ENCODE peak calls at places on chromosomes 5 and 9, in nine cellular contexts. P is H1; G is CD8-positive, alpha-beta T cell; Z is lower lobe of right lung; F is IMR-90; R is mesendoderm; Y is CD8-positive, alpha-beta memory T cell; T is brain microvascular endothelial cell; N is PC-3. O is an unnamed sample. For H3K27me3, the result is how much of the 10 kb centered on the place peaks cover.

GRCh38 chr9:123925161-123925560 is 4.8 kb downstream of the DENND1A start:
- DNase-seq in P (no peak), G (no peak), Z (no peak), F (no peak), R (peak), Y (no peak), T (no peak), N (peak), O (no peak)

GRCh38 chr9:96217358-96217755 is 84.6 kb downstream of the HSD17B3 start:
- DNase-seq in P (no peak), G (no peak), Z (no peak), F (no peak), R (peak), Y (no peak), T (peak), N (no peak), O (peak)

GRCh38 chr5:17312358-17312757 is 94.9 kb downstream of the BASP1 start:
- DNase-seq in P (no peak), G (no peak), Z (no peak), F (no peak), R (no peak), Y (no peak), T (no peak), N (no peak), O (no peak)

GRCh38 chr5:68290260-68290674 is 74.7 kb downstream of the PIK3R1 start:
- DNase-seq in P (no peak), G (no peak), Z (no peak), F (peak), R (no peak), Y (no peak), T (peak), N (no peak), O (peak)

GRCh38 chr5:115098041-115098702 is 71.5 kb downstream of the TRIM36 start:
- DNase-seq in P (no peak), G (no peak), Z (no peak), F (peak), R (peak), Y (peak), T (peak), N (peak), O (peak)

GRCh38 chr9:121325387-121325786 is 44.7 kb downstream of the STOM start:
- DNase-seq in P (no peak), G (no peak), Z (peak), F (no peak), R (no peak), Y (no peak), T (no peak), N (no peak), O (no peak)

GRCh38 chr5:94503677-94504076 is 114.7 kb downstream of the KIAA0825 start:
- DNase-seq in P (no peak), G (no peak), Z (no peak), F (no peak), R (no peak), Y (no peak), T (no peak), N (no peak), O (no peak)

GRCh38 chr5:124289122-124289521 is 457.3 kb downstream of the ZNF608 start:
- DNase-seq in P (no peak), G (no peak), Z (peak), F (no peak), R (no peak), Y (no peak), T (no peak), N (no peak), O (no peak)

GRCh38 chr9:115035872-115036612 is 81.9 kb downstream of the TNC start:
- DNase-seq in P (no peak), G (no peak), Z (no peak), F (peak), R (peak), Y (no peak), T (peak), N (no peak), O (no peak)

GRCh38 chr5:169354263-169354662 is 53.3 kb upstream of the SLIT3 start:
- DNase-seq in P (no peak), G (no peak), Z (no peak), F (peak), R (no peak), Y (no peak), T (peak), N (peak), O (no peak)

GRCh38 chr5:91219141-91219802 is 163.8 kb downstream of the ARRDC3 start:
- DNase-seq in P (no peak), G (no peak), Z (no peak), F (peak), R (no peak), Y (no peak), T (peak), N (peak), O (peak)

GRCh38 chr5:92885950-92886349 is 695.1 kb downstream of the NR2F1-AS1 start:
- DNase-seq in P (peak), G (no peak), Z (no peak), F (no peak), R (peak), Y (no peak), T (no peak), N (no peak), O (no peak)

GRCh38 chr5:73170522-73170921 is 2.5 kb upstream of the TMEM174 start:
- DNase-seq in P (peak), G (no peak), Z (no peak), F (peak), R (peak), Y (peak), T (no peak), N (peak), O (peak)

GRCh38 chr9:35960029-35960655 is 2.2 kb upstream of the OR2S2 start:
- DNase-seq in P (no peak), G (no peak), Z (no peak), F (peak), R (no peak), Y (no peak), T (peak), N (no peak), O (peak)

GRCh38 chr5:117623042-117623815 is 1048.6 kb upstream of the SEMA6A start:
- DNase-seq in P (no peak), G (no peak), Z (no peak), F (peak), R (peak), Y (no peak), T (no peak), N (no peak), O (no peak)

DNA sequence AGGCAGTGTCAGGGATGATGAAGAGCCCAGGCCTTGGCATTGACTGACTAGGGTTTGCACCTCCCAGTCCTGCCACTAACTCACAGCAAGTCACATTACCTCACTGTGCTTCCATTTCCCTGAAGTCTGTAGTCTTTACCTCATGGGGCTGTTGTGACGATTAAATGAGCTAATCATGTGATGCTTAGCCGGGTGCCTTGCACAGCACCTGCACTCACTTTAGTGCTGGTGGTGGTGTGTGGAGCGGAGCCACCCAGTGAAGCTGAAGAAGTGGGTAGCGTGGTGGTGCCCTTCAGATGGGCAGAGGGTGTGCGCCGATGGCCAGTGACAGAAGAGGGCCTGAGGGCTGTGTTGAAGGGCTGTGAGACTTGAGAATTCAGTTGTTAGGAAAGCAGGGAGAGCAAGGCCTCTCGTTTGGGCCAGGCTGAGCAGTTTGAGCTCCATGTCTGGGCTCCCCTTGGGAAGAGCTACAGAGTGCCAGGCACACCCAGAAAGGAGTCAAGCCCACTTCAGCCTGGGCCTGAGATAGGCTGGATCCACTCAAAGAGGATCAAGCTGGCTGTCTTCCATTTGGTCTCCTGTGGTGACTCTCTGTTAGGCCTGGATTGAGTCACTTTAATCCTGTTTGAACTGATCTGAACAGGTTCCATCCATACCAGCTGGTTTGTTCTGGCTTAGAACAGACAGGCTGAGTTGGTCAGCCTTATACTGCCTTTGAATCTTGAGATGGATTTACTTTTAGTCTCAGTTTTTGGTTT is 42.5 kb downstream of the RALGPS1 start:
- DNase-seq in P (no peak), G (no peak), Z (no peak), F (peak), R (peak), Y (no peak), T (peak), N (peak), O (no peak)
- H3K27ac ChIP-seq in P (no peak), G (no peak), Z (no peak), F (peak), R (no peak), Y (no peak), T (no peak), N (peak), O (no peak)

DNA sequence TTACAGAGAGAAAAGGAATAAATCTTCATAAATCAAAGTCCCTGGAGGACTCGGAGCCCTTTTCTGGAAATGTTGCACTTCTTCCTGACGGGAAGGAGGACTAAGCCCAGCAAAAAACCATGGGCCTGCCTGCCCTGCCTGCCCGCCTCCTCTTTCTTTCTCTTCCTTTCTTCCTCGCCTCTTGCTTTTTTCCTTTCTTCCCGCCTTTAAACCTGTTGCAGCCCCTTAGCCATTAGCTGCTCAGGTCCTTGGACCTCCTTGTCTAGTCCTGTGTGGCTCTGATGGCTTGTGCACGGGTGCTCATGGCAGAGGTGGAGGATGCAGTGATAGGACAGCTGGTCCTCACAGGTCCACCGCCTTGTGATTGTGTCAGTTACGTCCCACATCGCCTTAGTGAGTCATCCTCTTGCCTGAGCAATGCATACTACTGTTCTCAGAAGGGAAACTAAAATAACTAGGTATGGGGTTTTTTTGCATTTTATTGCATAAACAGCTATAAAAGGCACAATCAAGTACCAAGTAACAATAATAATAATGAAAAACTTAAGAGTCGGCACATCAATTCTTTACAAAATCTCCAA is 6.3 kb downstream of the DMRT3 start:
- DNase-seq in P (no peak), G (no peak), Z (no peak), F (peak), R (no peak), Y (no peak), T (no peak), N (no peak), O (no peak)
- H3K27me3 ChIP-seq in P (half or more), G (under half), Z (half or more), F (under half), R (under half), Y (under half), T (under half), N (half or more), O (under half)

GRCh38 chr5:54295658-54296276 is 14.6 kb downstream of the ARL15 start:
- DNase-seq in P (no peak), G (no peak), Z (no peak), F (no peak), R (no peak), Y (no peak), T (no peak), N (no peak), O (no peak)
- H3K27ac ChIP-seq in P (no peak), G (no peak), Z (peak), F (no peak), R (no peak), Y (no peak), T (no peak), N (no peak), O (no peak)

GRCh38 chr9:126604706-126605105 is 9.0 kb upstream of the LMX1B start:
- DNase-seq in P (no peak), G (no peak), Z (no peak), F (no peak), R (no peak), Y (no peak), T (no peak), N (no peak), O (no peak)
- H3K27me3 ChIP-seq in P (under half), G (under half), Z (under half), F (half or more), R (under half), Y (under half), T (under half), N (under half), O (under half)

GRCh38 chr5:131280417-131280816 is 16.6 kb downstream of the CDC42SE2 start:
- DNase-seq in P (no peak), G (no peak), Z (no peak), F (no peak), R (no peak), Y (no peak), T (no peak), N (no peak), O (no peak)
- H3K27ac ChIP-seq in P (no peak), G (peak), Z (no peak), F (no peak), R (no peak), Y (no peak), T (no peak), N (no peak), O (no peak)

DNA sequence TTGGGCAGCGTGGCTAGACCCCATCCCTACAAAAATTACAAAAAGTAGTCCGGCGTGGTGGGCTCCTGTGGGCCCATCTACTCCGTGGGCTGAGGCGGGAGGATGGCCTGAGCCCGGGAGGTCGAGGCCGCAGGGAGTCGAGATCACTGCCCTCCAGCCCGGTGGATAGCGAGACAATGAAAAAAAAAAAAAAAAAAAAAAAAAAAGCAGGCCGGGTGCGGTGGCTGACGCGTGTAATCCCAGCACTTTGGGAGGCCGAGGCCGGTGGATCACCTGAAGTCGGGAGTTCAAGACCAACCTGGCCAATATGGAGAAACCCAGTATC is 110.5 kb upstream of the LPCAT1 start:
- DNase-seq in P (no peak), G (no peak), Z (no peak), F (no peak), R (no peak), Y (no peak), T (no peak), N (no peak), O (no peak)
- H3K27me3 ChIP-seq in P (under half), G (under half), Z (under half), F (under half), R (under half), Y (under half), T (under half), N (under half), O (under half)

GRCh38 chr5:181161534-181162175 is 14.3 kb downstream of the OR2V2 start:
- DNase-seq in P (no peak), G (no peak), Z (no peak), F (no peak), R (no peak), Y (no peak), T (no peak), N (no peak), O (no peak)
- H3K27ac ChIP-seq in P (peak), G (peak), Z (peak), F (no peak), R (no peak), Y (peak), T (peak), N (peak), O (no peak)

GRCh38 chr9:89605181-89606048 is 603 bp downstream of the GADD45G start:
- DNase-seq in P (no peak), G (no peak), Z (peak), F (peak), R (peak), Y (peak), T (peak), N (peak), O (peak)

GRCh38 chr9:89602978-89603628 is 1.7 kb upstream of the GADD45G start:
- DNase-seq in P (peak), G (peak), Z (peak), F (peak), R (peak), Y (peak), T (peak), N (peak), O (peak)

GRCh38 chr9:89603629-89604462 is 966 bp upstream of the GADD45G start:
- DNase-seq in P (peak), G (no peak), Z (peak), F (peak), R (peak), Y (peak), T (no peak), N (no peak), O (peak)

GRCh38 chr9:89606049-89606481 is 1.3 kb downstream of the GADD45G start:
- DNase-seq in P (no peak), G (no peak), Z (peak), F (peak), R (peak), Y (peak), T (peak), N (peak), O (peak)

GRCh38 chr9:89604463-89605180 is at the start of gene GADD45G:
- DNase-seq in P (peak), G (peak), Z (peak), F (peak), R (peak), Y (peak), T (peak), N (peak), O (peak)
- H3K27me3 ChIP-seq in P (under half), G (under half), Z (under half), F (under half), R (under half), Y (under half), T (under half), N (under half), O (under half)

DNA sequence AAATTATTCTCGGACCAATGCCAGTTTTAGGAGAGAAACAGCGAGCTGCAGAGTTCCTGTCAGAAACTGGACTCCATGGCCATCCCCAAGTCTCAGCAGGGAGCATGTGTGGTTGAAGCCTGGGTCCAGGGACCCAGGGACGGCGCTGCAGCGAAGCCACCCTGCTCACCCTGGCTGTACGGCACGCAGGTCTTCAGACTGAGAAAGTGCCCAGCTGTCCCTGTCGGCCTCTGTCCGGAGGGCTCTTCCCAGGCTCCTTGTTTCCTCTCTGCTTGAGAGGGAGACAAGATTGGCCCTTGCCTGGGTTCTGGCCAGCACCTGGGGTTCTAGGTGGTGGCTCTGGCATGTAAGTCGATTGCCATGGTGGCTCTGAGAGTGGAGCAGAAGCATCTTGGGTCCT is 26.9 kb downstream of the PTGES2 start:
- DNase-seq in P (no peak), G (no peak), Z (peak), F (no peak), R (no peak), Y (no peak), T (no peak), N (no peak), O (no peak)
- H3K27ac ChIP-seq in P (no peak), G (no peak), Z (peak), F (peak), R (no peak), Y (peak), T (no peak), N (no peak), O (peak)

DNA sequence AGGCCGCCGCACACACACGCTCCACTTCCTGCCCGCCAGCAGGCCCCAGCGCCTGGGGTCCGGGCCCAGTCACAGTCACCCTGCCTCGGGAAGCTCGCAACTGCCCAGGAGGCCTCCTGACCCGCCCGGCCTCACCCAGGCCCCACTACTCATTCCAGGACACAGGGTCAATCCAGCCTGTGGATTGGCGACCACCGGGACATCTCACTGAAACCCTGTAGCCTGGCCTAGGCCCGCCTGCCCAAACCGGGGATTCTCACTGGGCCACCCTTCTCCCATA is 2.7 kb upstream of the IRX4 start:
- DNase-seq in P (no peak), G (no peak), Z (peak), F (no peak), R (peak), Y (no peak), T (no peak), N (no peak), O (no peak)
- H3K27me3 ChIP-seq in P (half or more), G (under half), Z (half or more), F (half or more), R (half or more), Y (under half), T (half or more), N (half or more), O (half or more)